ENCODE peak calls at places on chromosomes 2 and 18, in seven cellular contexts. H is NCI-H1092; K is foreskin fibroblast; G is T follicular helper cell; I is NAMALWA; D is stimulated activated CD4-positive, alpha-beta T cell treated with anti-CD3 and anti-CD28 coated beads, Interleukin-12 subunit alpha, Interleukin-12 subunit beta, amount 100 ng/mL, for 4 hours; Y is chondrocyte. S is an unnamed sample.

GRCh38 chr2:159891917-159892691 is 94.1 kb upstream of the CD302 start:
- DNase-seq in I (no peak), Y (no peak), H (no peak), D (no peak), K (peak), G (no peak), S (no peak)

GRCh38 chr2:199603748-199604291 is 146.1 kb upstream of the SATB2 start:
- DNase-seq in G (no peak), K (peak), I (no peak), H (no peak), D (no peak), Y (no peak), S (no peak)

GRCh38 chr2:241582328-241582727 is 23.8 kb downstream of the BOK start:
- DNase-seq in K (no peak), H (no peak), I (no peak), D (no peak), G (no peak), Y (peak), S (no peak)

GRCh38 chr2:235968616-235969324 is 199.4 kb downstream of the GBX2 start:
- DNase-seq in G (no peak), H (peak), K (no peak), Y (no peak), I (no peak), D (no peak), S (no peak)

GRCh38 chr2:109067829-109068152 is 61.2 kb upstream of the SH3RF3 start:
- DNase-seq in D (no peak), Y (no peak), I (no peak), H (no peak), G (no peak), K (no peak), S (no peak)

GRCh38 chr2:104658840-104659591 is 194.9 kb upstream of the POU3F3 start:
- DNase-seq in K (no peak), G (no peak), H (no peak), I (no peak), Y (no peak), D (no peak), S (no peak)

GRCh38 chr2:63047193-63047533 is 3.5 kb upstream of the OTX1 start:
- DNase-seq in Y (no peak), K (no peak), D (no peak), I (no peak), G (no peak), H (no peak), S (no peak)

GRCh38 chr2:23092831-23093230 is 292.1 kb upstream of the KLHL29 start:
- DNase-seq in D (no peak), K (peak), Y (no peak), H (no peak), I (peak), G (no peak), S (no peak)

GRCh38 chr2:177633910-177634294 is 241.3 kb downstream of the AGPS start:
- DNase-seq in H (no peak), I (no peak), G (no peak), Y (no peak), D (no peak), K (no peak), S (no peak)

GRCh38 chr2:172168917-172169346 is 66.2 kb upstream of the DLX2 start:
- DNase-seq in I (no peak), H (no peak), D (no peak), G (no peak), K (no peak), Y (no peak), S (no peak)

GRCh38 chr2:198116652-198117175 is 312.3 kb downstream of the PLCL1 start:
- DNase-seq in H (no peak), K (no peak), G (no peak), Y (no peak), I (no peak), D (no peak), S (no peak)

GRCh38 chr2:100070078-100070477 is 72.3 kb downstream of the AFF3 start:
- DNase-seq in Y (no peak), D (no peak), H (no peak), I (no peak), K (no peak), G (no peak), S (no peak)

GRCh38 chr2:143885461-143885860 is 634.5 kb downstream of the ZEB2 start:
- DNase-seq in Y (no peak), H (no peak), D (no peak), G (no peak), K (peak), I (no peak), S (no peak)

GRCh38 chr2:40877734-40878288 is 425.9 kb upstream of the SLC8A1 start:
- DNase-seq in K (peak), G (no peak), I (no peak), H (no peak), D (no peak), Y (no peak), S (no peak)

GRCh38 chr2:112031916-112032582 is 23.0 kb upstream of the TMEM87B start:
- DNase-seq in K (peak), Y (no peak), I (no peak), D (no peak), H (no peak), G (no peak), S (no peak)

GRCh38 chr2:239978381-239978780 is 46.8 kb downstream of the NDUFA10 start:
- DNase-seq in D (no peak), K (peak), Y (no peak), G (no peak), H (no peak), I (no peak), S (no peak)

GRCh38 chr2:134262666-134263065 is 8.8 kb downstream of the MGAT5 start:
- DNase-seq in K (no peak), D (no peak), H (no peak), Y (no peak), G (no peak), I (peak), S (no peak)

GRCh38 chr2:55620123-55620779 is 2.8 kb upstream of the PPP4R3B start:
- DNase-seq in I (peak), H (no peak), D (no peak), G (no peak), Y (no peak), K (peak), S (no peak)

GRCh38 chr2:160271166-160272086 is 71.4 kb upstream of the ITGB6 start:
- DNase-seq in Y (no peak), H (no peak), D (no peak), G (no peak), I (no peak), K (no peak), S (no peak)

GRCh38 chr18:33440011-33440383 is 524 bp downstream of the CCDC178 start:
- DNase-seq in Y (no peak), H (peak), I (peak), K (peak), D (no peak), G (no peak), S (no peak)

GRCh38 chr2:20551231-20551944 is 99.5 kb downstream of the HS1BP3 start:
- DNase-seq in I (no peak), Y (no peak), K (peak), G (no peak), H (no peak), D (no peak), S (no peak)

GRCh38 chr18:54769526-54770464 is 58.5 kb upstream of the RAB27B start:
- DNase-seq in G (no peak), Y (no peak), K (no peak), I (no peak), H (no peak), D (no peak), S (no peak)

GRCh38 chr2:150878347-150878746 is 383.3 kb downstream of the RBM43 start:
- DNase-seq in H (no peak), D (no peak), G (no peak), I (no peak), Y (no peak), K (peak), S (no peak)